ENCODE peak calls at places on chromosome 1, in eight cellular contexts. W is SW480, I is mucosa of gallbladder, M is HTR-8/SVneo, S is HEK293T, H is foreskin fibroblast, R is hepatocyte, K is left ventricle myocardium inferior. B is an unnamed sample.

GRCh38 chr1:161238039-161238473 is at the start of gene NR1I3:
- DNase-seq in W (peak; percentile 67), I (no peak), M (no peak), S (no peak), H (peak; percentile 43), R (peak; percentile 80), K (no peak), B (no peak)

GRCh38 chr1:204077979-204078696 is 5.2 kb downstream of the SOX13 start:
- DNase-seq in W (no peak), I (no peak), M (no peak), S (no peak), H (no peak), R (peak; percentile 47), K (no peak), B (peak; percentile 97)

GRCh38 chr1:32073387-32074229 is 869 bp downstream of the TMEM39B start:
- DNase-seq in W (no peak), I (no peak), M (no peak), S (no peak), H (no peak), R (no peak), K (no peak), B (no peak)

GRCh38 chr1:112704908-112705627 is 1.9 kb downstream of the RHOC start:
- DNase-seq in W (peak; percentile 89), I (peak; percentile 84), M (peak; percentile 85), S (peak; percentile 76), H (peak; percentile 99), R (peak; percentile 94), K (peak; percentile 90), B (peak; percentile 95)

GRCh38 chr1:27331922-27332321 is 9.9 kb upstream of the SYTL1 start:
- DNase-seq in W (no peak), I (no peak), M (no peak), S (no peak), H (no peak), R (no peak), K (no peak), B (no peak)

GRCh38 chr1:3625151-3625907 is 514 bp downstream of the TPRG1L start:
- DNase-seq in W (peak; percentile 72), I (peak; percentile 77), M (peak; percentile 45), S (peak; percentile 52), H (peak; percentile 62), R (peak; percentile 83), K (no peak), B (peak; percentile 62)

GRCh38 chr1:54365020-54365797 is 41.0 kb downstream of the SSBP3 start:
- DNase-seq in W (no peak), I (peak; percentile 47), M (no peak), S (no peak), H (no peak), R (no peak), K (no peak), B (no peak)

GRCh38 chr1:147389532-147390184 is 147.2 kb downstream of the CHD1L start:
- DNase-seq in W (peak; percentile 43), I (no peak), M (peak; percentile 53), S (peak; percentile 70), H (peak; percentile 69), R (peak; percentile 57), K (no peak), B (peak; percentile 9)

GRCh38 chr1:8017495-8018310 is 8.4 kb downstream of the ERRFI1 start:
- DNase-seq in W (no peak), I (no peak), M (no peak), S (no peak), H (peak; percentile 50), R (peak; percentile 47), K (no peak), B (peak; percentile 55)

GRCh38 chr1:204123376-204123775 is 28.5 kb downstream of the ETNK2 start:
- DNase-seq in W (no peak), I (no peak), M (no peak), S (peak; percentile 62), H (peak; percentile 47), R (no peak), K (no peak), B (peak; percentile 38)

B was measured in SJCRH30.